ENCODE peak calls at places on chromosomes 4 and X, in nine cellular contexts. E, L, V, Y, T, G, M, K and H are unnamed samples.

GRCh38 chr4:88952081-88952480 is 104.9 kb downstream of the FAM13A start:
- DNase-seq in L (no peak), M (no peak), V (no peak), E (no peak), G (no peak), K (no peak), T (no peak), Y (no peak), H (no peak)

GRCh38 chr4:81919810-81920209 is 448.1 kb upstream of the RASGEF1B start:
- DNase-seq in M (no peak), K (no peak), Y (no peak), V (no peak), L (no peak), E (no peak), G (no peak), T (no peak), H (no peak)

GRCh38 chr4:55854132-55854531 is 684 bp downstream of the EXOC1 start:
- DNase-seq in Y (no peak), V (no peak), K (no peak), M (no peak), G (no peak), E (no peak), L (no peak), T (no peak), H (peak; percentile 6)

GRCh38 chrX:41148553-41148952 is 63.3 kb downstream of the USP9X start:
- DNase-seq in K (peak; percentile 19), Y (peak; percentile 80), V (peak; percentile 56), M (no peak), L (peak; percentile 43), E (no peak), T (no peak), G (no peak), H (peak; percentile 68)

GRCh38 chrX:31608651-31609050 is 536.8 kb upstream of the FTHL17 start:
- DNase-seq in L (no peak), V (peak; percentile 27), E (no peak), T (no peak), M (no peak), K (no peak), G (no peak), Y (no peak), H (no peak)

GRCh38 chrX:41591906-41592305 is 96.9 kb upstream of the GPR34 start:
- DNase-seq in G (no peak), L (no peak), M (no peak), T (no peak), V (no peak), Y (no peak), E (no peak), K (no peak), H (no peak)

GRCh38 chrX:57918750-57919436 is 8.6 kb upstream of the ZXDA start:
- DNase-seq in Y (no peak), L (peak; percentile 26), K (no peak), V (no peak), T (peak; percentile 2), G (no peak), E (peak; percentile 29), M (no peak), H (peak; percentile 33)

GRCh38 chr4:67198757-67199156 is 346.5 kb downstream of the CENPC start:
- DNase-seq in M (no peak), K (peak; percentile 19), E (no peak), V (peak; percentile 9), L (no peak), T (peak; percentile 28), Y (peak; percentile 61), G (no peak), H (peak; percentile 79)

GRCh38 chrX:15883540-15883863 is 28.9 kb upstream of the AP1S2 start:
- DNase-seq in V (no peak), L (no peak), T (no peak), K (no peak), E (no peak), Y (no peak), G (no peak), M (no peak), H (no peak)

GRCh38 chr4:173511787-173512361 is 18.2 kb downstream of the HAND2 start:
- DNase-seq in K (no peak), Y (no peak), G (no peak), E (no peak), L (no peak), V (no peak), M (no peak), T (no peak), H (no peak)

GRCh38 chr4:98245226-98245625 is 16.0 kb upstream of the RAP1GDS1 start:
- DNase-seq in E (no peak), L (no peak), G (no peak), M (no peak), V (no peak), Y (no peak), T (no peak), K (no peak), H (no peak)

GRCh38 chrX:39836802-39837420 is 260.8 kb downstream of the BCOR start:
- DNase-seq in M (no peak), Y (no peak), G (no peak), T (no peak), E (no peak), V (no peak), L (no peak), K (no peak), H (no peak)

GRCh38 chr4:79597266-79597665 is 189.2 kb upstream of the GK2 start:
- DNase-seq in E (no peak), M (no peak), G (no peak), V (no peak), K (no peak), L (no peak), Y (peak; percentile 69), T (no peak), H (peak; percentile 65)

GRCh38 chr4:11312389-11312788 is 116.3 kb downstream of the HS3ST1 start:
- DNase-seq in L (no peak), V (no peak), M (no peak), E (no peak), G (no peak), T (no peak), K (no peak), Y (peak; percentile 95), H (peak; percentile 76)

GRCh38 chrX:45138525-45138924 is 62.2 kb downstream of the DIPK2B start:
- DNase-seq in V (no peak), Y (no peak), M (no peak), E (no peak), K (no peak), T (no peak), L (no peak), G (no peak), H (no peak)

GRCh38 chr4:56462157-56462556 is 5.3 kb upstream of the SRP72 start:
- DNase-seq in L (no peak), K (no peak), G (no peak), V (no peak), E (no peak), Y (no peak), T (no peak), M (no peak), H (no peak)

GRCh38 chr4:155679343-155679742 is 12.7 kb downstream of the GUCY1A1 start:
- DNase-seq in E (no peak), L (peak; percentile 30), G (no peak), K (peak; percentile 29), T (no peak), M (no peak), V (no peak), Y (peak; percentile 13), H (no peak)

GRCh38 chr4:57071340-57071739 is 38.8 kb downstream of the IGFBP7 start:
- DNase-seq in M (no peak), Y (peak; percentile 62), K (no peak), T (no peak), L (peak; percentile 48), G (no peak), E (no peak), V (no peak), H (no peak)

GRCh38 chrX:44483965-44484606 is 58.6 kb downstream of the FUNDC1 start:
- DNase-seq in T (no peak), Y (peak; percentile 20), V (no peak), E (no peak), K (no peak), M (no peak), L (no peak), G (no peak), H (no peak)

GRCh38 chr4:114137984-114138383 is 158.5 kb upstream of the ARSJ start:
- DNase-seq in G (no peak), M (no peak), E (no peak), K (no peak), V (no peak), L (no peak), T (no peak), Y (no peak), H (no peak)

GRCh38 chrX:130393451-130394074 is 8.1 kb upstream of the GPR119 start:
- DNase-seq in Y (peak; percentile 27), V (no peak), T (peak; percentile 54), M (peak; percentile 21), E (no peak), G (no peak), L (peak; percentile 43), K (no peak), H (peak; percentile 62)

GRCh38 chr4:33941854-33942253 is 2302.5 kb downstream of the ARAP2 start:
- DNase-seq in G (no peak), E (no peak), L (no peak), M (no peak), K (no peak), Y (no peak), T (no peak), V (no peak), H (no peak)

GRCh38 chr4:41366911-41367517 is 110.3 kb downstream of the UCHL1 start:
- DNase-seq in M (no peak), L (no peak), E (no peak), Y (no peak), T (no peak), K (no peak), V (no peak), G (no peak), H (no peak)

GRCh38 chrX:37685452-37686347 is at the start of gene XK:
- DNase-seq in M (peak; percentile 19), K (no peak), L (no peak), G (peak; percentile 17), V (no peak), Y (peak; percentile 20), E (peak; percentile 17), T (peak; percentile 63), H (peak; percentile 48)

GRCh38 chrX:118593407-118593806 is 97.8 kb downstream of the DOCK11 start:
- DNase-seq in L (no peak), E (no peak), Y (no peak), G (no peak), K (no peak), T (no peak), M (no peak), V (no peak), H (no peak)

GRCh38 chrX:16512401-16512776 is 137.6 kb upstream of the S100G start:
- DNase-seq in K (no peak), T (no peak), Y (no peak), V (no peak), M (no peak), G (no peak), L (no peak), E (no peak), H (no peak)

GRCh38 chr4:8537041-8537461 is 43.1 kb upstream of the GPR78 start:
- DNase-seq in E (no peak), K (no peak), L (peak; percentile 37), M (no peak), Y (peak; percentile 81), G (no peak), V (peak; percentile 86), T (peak; percentile 60), H (peak; percentile 80)